ENCODE peak calls at places on chromosomes 5 and 9, in seven cellular contexts. One of them, this sample, is unnamed. For H3K9me3, H3K27me3 and H3K36me3, the result is how much of the 10 kb centered on the place peaks cover.

GRCh38 chr9:89519393-89519805 is 21.5 kb upstream of the SEMA4D start:
- DNase-seq in CD4-positive, CD25-positive, alpha-beta regulatory T cell: no peak
- DNase-seq in tibial nerve: no peak
- DNase-seq in PC-9: peak
- DNase-seq in transverse colon: no peak
- DNase-seq in K562: no peak
- DNase-seq in neural progenitor cell: no peak
- DNase-seq in this sample: no peak

GRCh38 chr5:76312783-76313182 is 90.3 kb upstream of the IQGAP2 start:
- DNase-seq in CD4-positive, CD25-positive, alpha-beta regulatory T cell: no peak
- DNase-seq in tibial nerve: no peak
- DNase-seq in PC-9: no peak
- DNase-seq in transverse colon: no peak
- DNase-seq in K562: no peak
- DNase-seq in neural progenitor cell: no peak
- DNase-seq in this sample: no peak

GRCh38 chr9:95075700-95076099 is 241.8 kb downstream of the FANCC start:
- DNase-seq in CD4-positive, CD25-positive, alpha-beta regulatory T cell: no peak
- DNase-seq in tibial nerve: no peak
- DNase-seq in PC-9: no peak
- DNase-seq in transverse colon: no peak
- DNase-seq in K562: no peak
- DNase-seq in neural progenitor cell: no peak
- DNase-seq in this sample: no peak

GRCh38 chr9:134768332-134769083 is 112.1 kb upstream of the FCN2 start:
- DNase-seq in CD4-positive, CD25-positive, alpha-beta regulatory T cell: no peak
- DNase-seq in tibial nerve: no peak
- DNase-seq in PC-9: no peak
- DNase-seq in transverse colon: no peak
- DNase-seq in K562: no peak
- DNase-seq in neural progenitor cell: no peak
- DNase-seq in this sample: no peak

GRCh38 chr5:15620501-15620900 is 120.5 kb downstream of the FBXL7 start:
- DNase-seq in CD4-positive, CD25-positive, alpha-beta regulatory T cell: no peak
- DNase-seq in tibial nerve: no peak
- DNase-seq in PC-9: no peak
- DNase-seq in transverse colon: no peak
- DNase-seq in K562: no peak
- DNase-seq in neural progenitor cell: no peak
- DNase-seq in this sample: no peak

GRCh38 chr9:114894801-114895433 is 35.5 kb downstream of the TNFSF8 start:
- DNase-seq in CD4-positive, CD25-positive, alpha-beta regulatory T cell: no peak
- DNase-seq in tibial nerve: no peak
- DNase-seq in PC-9: peak
- DNase-seq in transverse colon: no peak
- DNase-seq in K562: no peak
- DNase-seq in neural progenitor cell: no peak
- DNase-seq in this sample: no peak

GRCh38 chr9:101399641-101399965 is 952 bp downstream of the ZNF189 start:
- DNase-seq in CD4-positive, CD25-positive, alpha-beta regulatory T cell: no peak
- DNase-seq in tibial nerve: no peak
- DNase-seq in PC-9: no peak
- DNase-seq in transverse colon: no peak
- DNase-seq in K562: no peak
- DNase-seq in neural progenitor cell: no peak
- DNase-seq in this sample: no peak

GRCh38 chr9:5500441-5501235 is 9.7 kb upstream of the PDCD1LG2 start:
- DNase-seq in CD4-positive, CD25-positive, alpha-beta regulatory T cell: no peak
- DNase-seq in tibial nerve: no peak
- DNase-seq in PC-9: no peak
- DNase-seq in transverse colon: no peak
- DNase-seq in K562: peak
- DNase-seq in neural progenitor cell: no peak
- DNase-seq in this sample: peak

GRCh38 chr5:141303756-141304155 is at the start of gene SLC25A2:
- DNase-seq in CD4-positive, CD25-positive, alpha-beta regulatory T cell: no peak
- DNase-seq in tibial nerve: no peak
- DNase-seq in PC-9: no peak
- DNase-seq in transverse colon: no peak
- DNase-seq in K562: no peak
- DNase-seq in neural progenitor cell: no peak
- DNase-seq in this sample: no peak
- H3K9me3 ChIP-seq in CD4-positive, CD25-positive, alpha-beta regulatory T cell: half or more
- H3K9me3 ChIP-seq in tibial nerve: half or more
- H3K9me3 ChIP-seq in PC-9: under half
- H3K9me3 ChIP-seq in transverse colon: half or more
- H3K9me3 ChIP-seq in K562: under half
- H3K9me3 ChIP-seq in neural progenitor cell: under half
- H3K9me3 ChIP-seq in this sample: under half

GRCh38 chr9:97847474-97848236 is 5.4 kb upstream of the FOXE1 start:
- DNase-seq in CD4-positive, CD25-positive, alpha-beta regulatory T cell: no peak
- DNase-seq in tibial nerve: no peak
- DNase-seq in PC-9: no peak
- DNase-seq in transverse colon: no peak
- DNase-seq in K562: no peak
- DNase-seq in neural progenitor cell: no peak
- DNase-seq in this sample: no peak

GRCh38 chr9:97845130-97845529 is 7.9 kb upstream of the FOXE1 start:
- DNase-seq in CD4-positive, CD25-positive, alpha-beta regulatory T cell: no peak
- DNase-seq in tibial nerve: no peak
- DNase-seq in PC-9: no peak
- DNase-seq in transverse colon: no peak
- DNase-seq in K562: no peak
- DNase-seq in neural progenitor cell: no peak
- DNase-seq in this sample: no peak

GRCh38 chr9:97845763-97846162 is 7.3 kb upstream of the FOXE1 start:
- DNase-seq in CD4-positive, CD25-positive, alpha-beta regulatory T cell: no peak
- DNase-seq in tibial nerve: no peak
- DNase-seq in PC-9: no peak
- DNase-seq in transverse colon: no peak
- DNase-seq in K562: no peak
- DNase-seq in neural progenitor cell: no peak
- DNase-seq in this sample: no peak

GRCh38 chr9:97848237-97848581 is 4.8 kb upstream of the FOXE1 start:
- DNase-seq in CD4-positive, CD25-positive, alpha-beta regulatory T cell: no peak
- DNase-seq in tibial nerve: no peak
- DNase-seq in PC-9: no peak
- DNase-seq in transverse colon: no peak
- DNase-seq in K562: no peak
- DNase-seq in neural progenitor cell: peak
- DNase-seq in this sample: no peak

DNA sequence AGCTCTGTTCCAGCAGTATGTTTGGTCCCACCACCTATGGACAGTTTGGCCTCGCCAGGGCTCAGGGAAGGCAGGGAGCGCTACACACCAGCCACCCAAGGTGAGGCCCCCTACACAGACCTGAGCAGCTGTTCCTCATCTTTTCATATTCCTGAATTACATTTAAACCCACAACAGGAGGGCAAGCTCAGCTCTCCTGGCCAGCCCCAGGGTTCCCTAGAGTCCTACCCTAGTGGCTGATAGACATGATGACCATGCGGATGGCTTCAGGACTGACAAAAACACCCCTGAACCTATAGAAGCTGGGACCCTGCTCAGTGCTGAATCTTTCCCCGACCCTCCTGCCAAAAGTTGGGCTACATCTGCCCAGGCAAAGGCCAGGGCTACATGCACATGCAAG is 6.7 kb upstream of the FOXE1 start:
- DNase-seq in CD4-positive, CD25-positive, alpha-beta regulatory T cell: no peak
- DNase-seq in tibial nerve: no peak
- DNase-seq in PC-9: no peak
- DNase-seq in transverse colon: no peak
- DNase-seq in K562: peak
- DNase-seq in neural progenitor cell: no peak
- DNase-seq in this sample: no peak
- H3K27me3 ChIP-seq in CD4-positive, CD25-positive, alpha-beta regulatory T cell: half or more
- H3K27me3 ChIP-seq in tibial nerve: under half
- H3K27me3 ChIP-seq in PC-9: under half
- H3K27me3 ChIP-seq in transverse colon: half or more
- H3K27me3 ChIP-seq in K562: under half
- H3K27me3 ChIP-seq in neural progenitor cell: half or more
- H3K27me3 ChIP-seq in this sample: under half

DNA sequence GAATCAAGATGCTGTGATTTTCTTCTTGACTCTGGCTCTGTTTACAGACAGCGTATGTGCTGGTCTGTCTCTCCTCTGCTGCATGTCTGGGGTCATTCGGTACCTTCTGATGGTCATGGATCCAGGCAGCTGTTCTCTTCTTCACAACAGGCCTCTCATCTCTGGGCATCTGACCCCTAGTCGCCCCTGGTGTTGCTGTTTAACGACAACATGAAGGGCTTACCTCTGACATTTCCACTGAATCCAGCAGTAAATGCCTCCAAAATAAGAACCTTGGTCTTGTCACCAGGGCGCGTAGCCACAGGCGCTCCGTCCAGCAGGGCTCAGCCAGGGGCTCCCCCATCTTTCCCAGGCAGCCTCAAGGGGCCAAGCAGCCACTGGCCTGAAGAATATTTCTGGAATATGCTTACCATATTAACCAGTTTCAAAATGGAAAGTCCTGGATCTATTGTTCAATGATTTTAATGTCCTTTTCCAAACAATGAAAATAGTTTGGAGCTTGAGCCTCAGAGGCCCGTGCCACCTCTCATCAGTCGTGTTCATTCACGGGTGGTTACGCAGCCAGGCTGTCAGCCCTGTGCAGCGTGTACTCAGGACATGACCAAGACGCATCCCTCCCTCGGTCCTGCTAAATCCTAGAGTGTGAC is 30.3 kb upstream of the LRRC14B start:
- DNase-seq in CD4-positive, CD25-positive, alpha-beta regulatory T cell: no peak
- DNase-seq in tibial nerve: no peak
- DNase-seq in PC-9: no peak
- DNase-seq in transverse colon: no peak
- DNase-seq in K562: no peak
- DNase-seq in neural progenitor cell: no peak
- DNase-seq in this sample: no peak
- H3K36me3 ChIP-seq in CD4-positive, CD25-positive, alpha-beta regulatory T cell: under half
- H3K36me3 ChIP-seq in tibial nerve: under half
- H3K36me3 ChIP-seq in PC-9: under half
- H3K36me3 ChIP-seq in transverse colon: under half
- H3K36me3 ChIP-seq in K562: under half
- H3K36me3 ChIP-seq in neural progenitor cell: under half
- H3K36me3 ChIP-seq in this sample: under half

GRCh38 chr9:4193391-4193790 is 106.5 kb downstream of the GLIS3 start:
- DNase-seq in CD4-positive, CD25-positive, alpha-beta regulatory T cell: no peak
- DNase-seq in tibial nerve: no peak
- DNase-seq in PC-9: no peak
- DNase-seq in transverse colon: no peak
- DNase-seq in K562: no peak
- DNase-seq in neural progenitor cell: no peak
- DNase-seq in this sample: no peak

GRCh38 chr9:4196376-4196775 is 103.5 kb downstream of the GLIS3 start:
- DNase-seq in CD4-positive, CD25-positive, alpha-beta regulatory T cell: no peak
- DNase-seq in tibial nerve: no peak
- DNase-seq in PC-9: no peak
- DNase-seq in transverse colon: no peak
- DNase-seq in K562: no peak
- DNase-seq in neural progenitor cell: no peak
- DNase-seq in this sample: no peak

GRCh38 chr9:4196886-4197285 is 103.0 kb downstream of the GLIS3 start:
- DNase-seq in CD4-positive, CD25-positive, alpha-beta regulatory T cell: no peak
- DNase-seq in tibial nerve: no peak
- DNase-seq in PC-9: no peak
- DNase-seq in transverse colon: no peak
- DNase-seq in K562: no peak
- DNase-seq in neural progenitor cell: no peak
- DNase-seq in this sample: peak

GRCh38 chr9:4195285-4195684 is 104.6 kb downstream of the GLIS3 start:
- DNase-seq in CD4-positive, CD25-positive, alpha-beta regulatory T cell: no peak
- DNase-seq in tibial nerve: no peak
- DNase-seq in PC-9: no peak
- DNase-seq in transverse colon: no peak
- DNase-seq in K562: no peak
- DNase-seq in neural progenitor cell: no peak
- DNase-seq in this sample: no peak

DNA sequence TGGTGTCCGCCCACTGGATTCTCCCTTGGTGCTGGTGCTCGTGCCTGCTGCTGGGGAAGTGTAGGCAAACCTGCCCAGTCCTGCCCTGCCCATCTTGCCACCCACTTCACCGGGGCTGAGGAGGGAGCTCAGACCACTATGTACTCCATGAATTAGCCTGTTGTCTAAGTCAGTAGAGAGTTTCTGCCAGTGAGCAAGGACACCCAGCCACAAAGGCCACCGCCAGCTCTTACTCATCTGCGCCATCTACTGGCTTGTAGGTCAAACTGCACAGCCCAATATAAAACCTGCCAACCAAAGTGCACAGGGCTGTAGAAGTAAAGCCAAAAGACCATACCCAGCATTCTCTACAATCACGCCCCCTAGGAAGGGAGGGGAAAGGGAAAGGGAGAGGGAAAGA is 102.3 kb downstream of the GLIS3 start:
- DNase-seq in CD4-positive, CD25-positive, alpha-beta regulatory T cell: no peak
- DNase-seq in tibial nerve: no peak
- DNase-seq in PC-9: no peak
- DNase-seq in transverse colon: no peak
- DNase-seq in K562: peak
- DNase-seq in neural progenitor cell: no peak
- DNase-seq in this sample: peak
- H3K9me3 ChIP-seq in CD4-positive, CD25-positive, alpha-beta regulatory T cell: under half
- H3K9me3 ChIP-seq in tibial nerve: under half
- H3K9me3 ChIP-seq in PC-9: under half
- H3K9me3 ChIP-seq in transverse colon: under half
- H3K9me3 ChIP-seq in K562: under half
- H3K9me3 ChIP-seq in neural progenitor cell: under half
- H3K9me3 ChIP-seq in this sample: under half

GRCh38 chr5:179415291-179416060 is 70.2 kb upstream of the ADAMTS2 start:
- DNase-seq in CD4-positive, CD25-positive, alpha-beta regulatory T cell: no peak
- DNase-seq in tibial nerve: no peak
- DNase-seq in PC-9: no peak
- DNase-seq in transverse colon: no peak
- DNase-seq in K562: no peak
- DNase-seq in neural progenitor cell: no peak
- DNase-seq in this sample: no peak
- H3K27me3 ChIP-seq in CD4-positive, CD25-positive, alpha-beta regulatory T cell: under half
- H3K27me3 ChIP-seq in tibial nerve: under half
- H3K27me3 ChIP-seq in PC-9: half or more
- H3K27me3 ChIP-seq in transverse colon: under half
- H3K27me3 ChIP-seq in K562: under half
- H3K27me3 ChIP-seq in neural progenitor cell: under half
- H3K27me3 ChIP-seq in this sample: under half

This sample was measured in HAP-1.